ENCODE peak calls at places on chromosome 13, in five cellular contexts. One of them, this sample, is unnamed.

GRCh38 chr13:32647926-32648325 is 61.7 kb downstream of the PDS5B start:
- DNase-seq in WTC11: peak
- DNase-seq in K562: no peak
- DNase-seq in H1: no peak
- DNase-seq in HepG2: no peak
- DNase-seq in this sample: no peak

GRCh38 chr13:44848956-44849748 is 140.1 kb downstream of the NUFIP1 start:
- DNase-seq in WTC11: no peak
- DNase-seq in K562: no peak
- DNase-seq in HepG2: no peak
- DNase-seq in H1: no peak
- DNase-seq in this sample: no peak

GRCh38 chr13:93224545-93224944 is 2.1 kb upstream of the GPC6 start:
- DNase-seq in WTC11: peak
- DNase-seq in H1: no peak
- DNase-seq in HepG2: peak
- DNase-seq in K562: no peak
- DNase-seq in this sample: no peak

GRCh38 chr13:77521194-77521593 is 14.3 kb upstream of the SCEL start:
- DNase-seq in WTC11: no peak
- DNase-seq in K562: no peak
- DNase-seq in H1: no peak
- DNase-seq in HepG2: no peak
- DNase-seq in this sample: no peak

GRCh38 chr13:25375727-25376358 is 4.1 kb downstream of the ATP8A2 start:
- DNase-seq in WTC11: peak
- DNase-seq in HepG2: peak
- DNase-seq in K562: peak
- DNase-seq in H1: peak
- DNase-seq in this sample: no peak

GRCh38 chr13:57253551-57253950 is 86.6 kb downstream of the PRR20E start:
- DNase-seq in HepG2: no peak
- DNase-seq in WTC11: no peak
- DNase-seq in H1: no peak
- DNase-seq in K562: no peak
- DNase-seq in this sample: no peak

GRCh38 chr13:30466358-30466714 is 600 bp upstream of the HMGB1 start:
- DNase-seq in HepG2: no peak
- DNase-seq in K562: no peak
- DNase-seq in H1: no peak
- DNase-seq in WTC11: no peak
- DNase-seq in this sample: no peak

GRCh38 chr13:106140476-106140875 is 395.0 kb downstream of the EFNB2 start:
- DNase-seq in H1: no peak
- DNase-seq in WTC11: no peak
- DNase-seq in K562: no peak
- DNase-seq in HepG2: no peak
- DNase-seq in this sample: no peak

GRCh38 chr13:100301418-100301817 is 212.5 kb downstream of the PCCA start:
- DNase-seq in H1: no peak
- DNase-seq in HepG2: no peak
- DNase-seq in WTC11: no peak
- DNase-seq in K562: no peak
- DNase-seq in this sample: no peak

GRCh38 chr13:47545630-47546029 is 455.4 kb downstream of the SUCLA2 start:
- DNase-seq in K562: no peak
- DNase-seq in HepG2: no peak
- DNase-seq in H1: no peak
- DNase-seq in WTC11: no peak
- DNase-seq in this sample: no peak

GRCh38 chr13:77696006-77696862 is 1.3 kb upstream of the SLAIN1 start:
- DNase-seq in K562: no peak
- DNase-seq in HepG2: no peak
- DNase-seq in H1: no peak
- DNase-seq in WTC11: no peak
- DNase-seq in this sample: no peak

GRCh38 chr13:43487459-43487858 is 299.3 kb downstream of the ENOX1 start:
- DNase-seq in HepG2: no peak
- DNase-seq in K562: no peak
- DNase-seq in H1: no peak
- DNase-seq in WTC11: no peak
- DNase-seq in this sample: no peak

GRCh38 chr13:48019796-48020195 is 17.7 kb upstream of the NUDT15 start:
- DNase-seq in HepG2: no peak
- DNase-seq in H1: no peak
- DNase-seq in K562: no peak
- DNase-seq in WTC11: no peak
- DNase-seq in this sample: no peak

GRCh38 chr13:76992548-76993001 is 694 bp downstream of the CLN5 start:
- DNase-seq in K562: peak
- DNase-seq in H1: no peak
- DNase-seq in HepG2: no peak
- DNase-seq in WTC11: peak
- DNase-seq in this sample: no peak

GRCh38 chr13:63979951-63980350 is 2564.3 kb upstream of the PCDH20 start:
- DNase-seq in WTC11: no peak
- DNase-seq in HepG2: no peak
- DNase-seq in K562: no peak
- DNase-seq in H1: no peak
- DNase-seq in this sample: no peak

GRCh38 chr13:106354961-106355360 is 180.5 kb downstream of the EFNB2 start:
- DNase-seq in WTC11: no peak
- DNase-seq in HepG2: no peak
- DNase-seq in H1: no peak
- DNase-seq in K562: no peak
- DNase-seq in this sample: no peak

GRCh38 chr13:66618702-66619101 is 611.4 kb downstream of the PCDH9 start:
- DNase-seq in H1: no peak
- DNase-seq in HepG2: peak
- DNase-seq in WTC11: no peak
- DNase-seq in K562: peak
- DNase-seq in this sample: no peak

GRCh38 chr13:110209950-110210603 is 96.9 kb downstream of the COL4A1 start:
- DNase-seq in K562: no peak
- DNase-seq in HepG2: no peak
- DNase-seq in WTC11: no peak
- DNase-seq in H1: no peak
- DNase-seq in this sample: no peak

GRCh38 chr13:107650081-107650701 is 565.1 kb downstream of the LIG4 start:
- DNase-seq in WTC11: peak
- DNase-seq in H1: peak
- DNase-seq in HepG2: peak
- DNase-seq in K562: peak
- DNase-seq in this sample: no peak

GRCh38 chr13:31850041-31850440 is 110.7 kb downstream of the RXFP2 start:
- DNase-seq in WTC11: no peak
- DNase-seq in HepG2: no peak
- DNase-seq in K562: no peak
- DNase-seq in H1: no peak
- DNase-seq in this sample: no peak

GRCh38 chr13:37534181-37534580 is 64.4 kb downstream of the POSTN start:
- DNase-seq in K562: no peak
- DNase-seq in WTC11: no peak
- DNase-seq in HepG2: no peak
- DNase-seq in H1: no peak
- DNase-seq in this sample: no peak

GRCh38 chr13:38943231-38943630 is 47.4 kb downstream of the STOML3 start:
- DNase-seq in K562: no peak
- DNase-seq in HepG2: no peak
- DNase-seq in H1: no peak
- DNase-seq in WTC11: no peak
- DNase-seq in this sample: no peak

GRCh38 chr13:48009298-48009697 is 8.2 kb upstream of the SUCLA2 start:
- DNase-seq in H1: no peak
- DNase-seq in K562: no peak
- DNase-seq in WTC11: no peak
- DNase-seq in HepG2: peak
- DNase-seq in this sample: no peak

GRCh38 chr13:107462501-107462900 is 752.8 kb downstream of the LIG4 start:
- DNase-seq in H1: no peak
- DNase-seq in HepG2: no peak
- DNase-seq in K562: no peak
- DNase-seq in WTC11: no peak
- DNase-seq in this sample: no peak

GRCh38 chr13:28411859-28412353 is 83.0 kb downstream of the FLT1 start:
- DNase-seq in K562: peak
- DNase-seq in WTC11: no peak
- DNase-seq in H1: no peak
- DNase-seq in HepG2: no peak
- DNase-seq in this sample: no peak

GRCh38 chr13:111958612-111959395 is 108.1 kb upstream of the SOX1 start:
- DNase-seq in HepG2: no peak
- DNase-seq in H1: no peak
- DNase-seq in WTC11: no peak
- DNase-seq in K562: no peak
- DNase-seq in this sample: no peak

GRCh38 chr13:44051923-44052322 is 172.2 kb downstream of the LACC1 start:
- DNase-seq in H1: no peak
- DNase-seq in WTC11: no peak
- DNase-seq in K562: no peak
- DNase-seq in HepG2: no peak
- DNase-seq in this sample: no peak

GRCh38 chr13:99435116-99435515 is 66.2 kb upstream of the TM9SF2 start:
- DNase-seq in H1: no peak
- DNase-seq in K562: no peak
- DNase-seq in WTC11: no peak
- DNase-seq in HepG2: no peak
- DNase-seq in this sample: no peak

GRCh38 chr13:21171420-21171819 is 4.9 kb downstream of the SKA3 start:
- DNase-seq in H1: no peak
- DNase-seq in HepG2: peak
- DNase-seq in K562: no peak
- DNase-seq in WTC11: no peak
- DNase-seq in this sample: no peak

GRCh38 chr13:21175656-21176194 is 627 bp downstream of the SKA3 start:
- DNase-seq in K562: no peak
- DNase-seq in HepG2: peak
- DNase-seq in WTC11: no peak
- DNase-seq in H1: no peak
- DNase-seq in this sample: no peak

GRCh38 chr13:21176195-21176981 is at the start of the genes MRPL57 and SKA3:
- DNase-seq in WTC11: peak
- DNase-seq in H1: peak
- DNase-seq in HepG2: peak
- DNase-seq in K562: peak
- DNase-seq in this sample: peak

GRCh38 chr13:21181671-21182070 is 5.2 kb downstream of the MRPL57 start:
- DNase-seq in WTC11: no peak
- DNase-seq in K562: no peak
- DNase-seq in HepG2: no peak
- DNase-seq in H1: no peak
- DNase-seq in this sample: no peak

DNA sequence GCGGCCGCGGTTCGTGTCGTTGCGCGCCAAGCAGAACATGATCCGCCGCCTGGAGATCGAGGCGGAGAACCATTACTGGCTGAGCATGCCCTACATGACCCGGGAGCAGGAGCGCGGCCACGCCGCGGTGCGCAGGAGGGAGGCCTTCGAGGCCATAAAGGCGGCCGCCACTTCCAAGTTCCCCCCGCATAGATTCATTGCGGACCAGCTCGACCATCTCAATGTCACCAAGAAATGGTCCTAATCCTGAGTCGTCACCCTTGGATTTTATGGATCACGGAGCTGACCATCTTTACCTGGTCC is 475 bp downstream of the MRPL57 start:
- DNase-seq in K562: no peak
- DNase-seq in H1: no peak
- DNase-seq in WTC11: no peak
- DNase-seq in HepG2: no peak
- DNase-seq in this sample: no peak
- TF ChIP-seq ATF2 in K562: no peak
- TF ChIP-seq ATF2 in H1: no peak
- TF ChIP-seq ATF2 in WTC11: no peak
- TF ChIP-seq ATF2 in HepG2: no peak
- TF ChIP-seq ATF2 in this sample: no peak

GRCh38 chr13:95643009-95643408 is 1.5 kb downstream of the DZIP1 start:
- DNase-seq in K562: no peak
- DNase-seq in WTC11: no peak
- DNase-seq in H1: no peak
- DNase-seq in HepG2: no peak
- DNase-seq in this sample: no peak

GRCh38 chr13:95643814-95644598 is 500 bp downstream of the DZIP1 start:
- DNase-seq in HepG2: peak
- DNase-seq in WTC11: peak
- DNase-seq in H1: peak
- DNase-seq in K562: no peak
- DNase-seq in this sample: no peak

GRCh38 chr13:95641961-95642621 is 2.4 kb downstream of the DZIP1 start:
- DNase-seq in WTC11: peak
- DNase-seq in HepG2: peak
- DNase-seq in H1: peak
- DNase-seq in K562: no peak
- DNase-seq in this sample: no peak

GRCh38 chr13:95643471-95643813 is 1.1 kb downstream of the DZIP1 start:
- DNase-seq in K562: no peak
- DNase-seq in HepG2: peak
- DNase-seq in H1: no peak
- DNase-seq in WTC11: no peak
- DNase-seq in this sample: no peak

GRCh38 chr13:95644611-95645052 is at the start of gene DZIP1:
- DNase-seq in H1: no peak
- DNase-seq in HepG2: peak
- DNase-seq in WTC11: peak
- DNase-seq in K562: no peak
- DNase-seq in this sample: no peak
- TF ChIP-seq ATF2 in H1: no peak
- TF ChIP-seq ATF2 in HepG2: peak
- TF ChIP-seq ATF2 in WTC11: no peak
- TF ChIP-seq ATF2 in K562: no peak
- TF ChIP-seq ATF2 in this sample: no peak

DNA sequence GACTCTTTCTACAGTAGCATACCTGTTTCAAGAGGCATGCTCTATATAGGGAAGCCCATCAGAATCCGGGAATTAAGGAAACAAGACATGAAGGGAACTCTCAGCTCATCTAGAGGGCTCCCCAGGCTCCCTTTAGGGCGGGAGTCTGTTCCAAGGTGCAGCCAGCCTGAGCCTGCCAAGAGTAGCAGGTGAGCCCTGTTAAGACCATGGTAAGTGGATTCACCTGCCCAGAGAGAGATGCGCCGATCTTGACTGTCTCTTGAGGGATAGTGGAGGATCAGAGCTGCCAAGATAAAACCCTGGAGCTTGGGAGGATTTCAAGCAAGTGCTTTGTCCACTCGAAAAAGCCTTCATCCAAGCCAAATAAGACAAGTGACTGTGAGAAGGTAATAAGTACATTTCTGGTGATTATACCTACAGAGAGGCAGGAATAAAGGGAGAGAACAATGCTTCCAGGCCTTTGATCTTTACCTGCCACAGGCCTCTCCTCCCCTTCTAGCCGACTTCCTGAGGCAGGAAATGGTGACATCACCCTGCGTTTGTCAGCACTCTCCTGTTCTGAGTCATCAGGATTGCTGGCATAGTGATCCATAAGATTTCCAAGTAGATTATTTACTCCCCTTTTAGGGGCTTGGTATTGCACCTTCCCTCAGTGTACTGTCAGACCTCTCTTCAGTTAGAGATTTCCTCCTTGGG is 31.5 kb downstream of the KLF5 start:
- DNase-seq in HepG2: peak
- DNase-seq in K562: peak
- DNase-seq in H1: no peak
- DNase-seq in WTC11: peak
- DNase-seq in this sample: no peak
- TF ChIP-seq ATF2 in HepG2: peak
- TF ChIP-seq ATF2 in K562: no peak
- TF ChIP-seq ATF2 in H1: no peak
- TF ChIP-seq ATF2 in WTC11: no peak
- TF ChIP-seq ATF2 in this sample: peak

GRCh38 chr13:50576156-50576555 is 267.3 kb downstream of the DLEU7 start:
- DNase-seq in K562: no peak
- DNase-seq in H1: no peak
- DNase-seq in HepG2: no peak
- DNase-seq in WTC11: no peak
- DNase-seq in this sample: no peak
- TF ChIP-seq ATF2 in K562: no peak
- TF ChIP-seq ATF2 in H1: no peak
- TF ChIP-seq ATF2 in HepG2: no peak
- TF ChIP-seq ATF2 in WTC11: no peak
- TF ChIP-seq ATF2 in this sample: no peak